ENCODE peak calls at places on chromosomes 6 and 20, in five cellular contexts. H is H1, P is K562, F is GM12878, O is HepG2. W is an unnamed sample.

GRCh38 chr6:129267028-129267427 is 384.1 kb downstream of the LAMA2 start:
- DNase-seq in H (no peak), P (no peak), F (no peak), O (no peak), W (no peak)

GRCh38 chr20:36197271-36197670 is 39.0 kb upstream of the AAR2 start:
- DNase-seq in H (no peak), P (no peak), F (no peak), O (no peak), W (no peak)

GRCh38 chr6:148497256-148497655 is 154.6 kb downstream of the SASH1 start:
- DNase-seq in H (no peak), P (no peak), F (no peak), O (no peak), W (no peak)

GRCh38 chr20:3612795-3613560 is 50.2 kb downstream of the GFRA4 start:
- DNase-seq in H (no peak), P (no peak), F (no peak), O (no peak), W (no peak)

GRCh38 chr6:129614464-129614863 is 95.5 kb downstream of the ARHGAP18 start:
- DNase-seq in H (no peak), P (no peak), F (no peak), O (no peak), W (no peak)

GRCh38 chr6:104887350-104887749 is 27.6 kb upstream of the HACE1 start:
- DNase-seq in H (no peak), P (peak), F (no peak), O (peak), W (no peak)

GRCh38 chr6:132414332-132414731 is 13.1 kb upstream of the MOXD1 start:
- DNase-seq in H (no peak), P (no peak), F (no peak), O (no peak), W (no peak)

GRCh38 chr6:113077794-113078193 is 730.7 kb downstream of the RFPL4B start:
- DNase-seq in H (no peak), P (no peak), F (no peak), O (no peak), W (no peak)

GRCh38 chr6:132530293-132530974 is 7.6 kb upstream of the TAAR9 start:
- DNase-seq in H (peak), P (peak), F (peak), O (peak), W (peak)

GRCh38 chr6:139135578-139136545 is 982 bp downstream of the HECA start:
- DNase-seq in H (peak), P (peak), F (no peak), O (no peak), W (peak)

GRCh38 chr6:35876902-35877301 is 44.0 kb downstream of the SRPK1 start:
- DNase-seq in H (no peak), P (no peak), F (no peak), O (no peak), W (no peak)

GRCh38 chr6:162777091-162777490 is 49.3 kb downstream of the PACRG start:
- DNase-seq in H (no peak), P (no peak), F (no peak), O (no peak), W (no peak)

GRCh38 chr20:21173496-21174025 is 47.7 kb downstream of the KIZ start:
- DNase-seq in H (no peak), P (peak), F (no peak), O (no peak), W (no peak)

GRCh38 chr20:40506567-40506966 is 182.5 kb downstream of the MAFB start:
- DNase-seq in H (no peak), P (peak), F (no peak), O (peak), W (no peak)

GRCh38 chr6:38239719-38240451 is 399.8 kb downstream of the BTBD9 start:
- DNase-seq in H (no peak), P (no peak), F (no peak), O (no peak), W (no peak)

GRCh38 chr6:150016324-150017185 is 8.8 kb downstream of the RAET1L start:
- DNase-seq in H (peak), P (peak), F (no peak), O (peak), W (peak)

GRCh38 chr20:63215101-63216040 is 560 bp downstream of the YTHDF1 start:
- DNase-seq in H (no peak), P (peak), F (no peak), O (peak), W (peak)

GRCh38 chr20:2757001-2757400 is 43.4 kb downstream of the CPXM1 start:
- DNase-seq in H (no peak), P (no peak), F (no peak), O (no peak), W (no peak)

GRCh38 chr6:37168163-37168758 is 1.7 kb upstream of the PIM1 start:
- DNase-seq in H (no peak), P (peak), F (no peak), O (no peak), W (no peak)

GRCh38 chr6:146282837-146283236 is 254.0 kb downstream of the GRM1 start:
- DNase-seq in H (no peak), P (no peak), F (no peak), O (no peak), W (no peak)

GRCh38 chr6:37850243-37850642 is 30.7 kb downstream of the ZFAND3 start:
- DNase-seq in H (no peak), P (no peak), F (no peak), O (no peak), W (no peak)

GRCh38 chr6:56643379-56644089 is 845 bp upstream of the DST start:
- DNase-seq in H (no peak), P (no peak), F (no peak), O (no peak), W (no peak)

DNA sequence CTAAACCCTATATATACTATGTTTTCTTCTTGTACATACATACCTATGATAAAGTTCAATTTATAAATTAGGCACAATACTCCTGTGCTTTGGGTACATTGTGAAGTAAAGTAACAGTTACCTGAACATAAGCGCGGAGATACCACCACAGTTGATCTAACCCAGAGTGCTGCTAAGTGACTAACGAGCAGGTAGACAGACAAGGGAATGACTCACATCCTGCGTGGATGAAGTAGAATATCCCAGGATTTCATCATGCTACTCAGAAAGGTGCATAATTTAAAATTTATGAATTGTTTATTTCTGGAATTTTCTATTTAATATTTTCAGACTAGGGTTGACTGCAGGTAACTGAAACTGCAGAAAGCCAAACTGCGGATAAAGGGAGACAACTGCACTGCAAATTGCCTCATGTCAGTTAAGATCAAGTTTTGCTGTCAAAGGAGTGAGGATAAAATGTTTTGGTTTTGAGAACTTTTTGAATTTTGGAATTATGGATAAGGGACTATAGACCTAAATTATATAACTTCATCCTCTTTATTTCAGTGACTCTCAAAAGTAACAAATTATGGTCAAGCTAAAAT is 14.4 kb downstream of the MKKS start:
- DNase-seq in H (no peak), P (no peak), F (no peak), O (no peak), W (no peak)
- TF ChIP-seq EP300 in H (no peak), P (peak), F (no peak), O (no peak), W (no peak)

DNA sequence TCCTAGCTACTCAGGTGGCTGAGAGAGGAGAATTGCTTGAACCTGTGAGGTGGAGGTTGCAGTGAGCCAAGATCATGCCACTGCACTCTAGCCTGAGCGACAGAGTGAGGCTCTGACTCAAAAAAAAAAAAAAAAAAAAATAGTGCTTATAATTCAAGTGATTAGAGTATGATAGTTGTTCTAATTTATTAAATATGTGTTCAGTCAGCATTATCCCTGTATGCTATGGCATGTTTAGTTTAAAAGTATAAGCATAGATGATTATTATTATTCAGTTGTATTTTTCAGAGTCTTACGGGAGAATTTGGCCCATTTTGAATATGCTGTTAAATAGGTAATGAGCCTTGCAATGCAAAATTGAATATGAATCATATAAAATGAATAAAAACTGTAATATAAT is 64.8 kb downstream of the UBR2 start:
- DNase-seq in H (no peak), P (no peak), F (no peak), O (no peak), W (no peak)
- H3K9ac ChIP-seq in H (no peak), P (no peak), F (no peak), O (no peak), W (no peak)

DNA sequence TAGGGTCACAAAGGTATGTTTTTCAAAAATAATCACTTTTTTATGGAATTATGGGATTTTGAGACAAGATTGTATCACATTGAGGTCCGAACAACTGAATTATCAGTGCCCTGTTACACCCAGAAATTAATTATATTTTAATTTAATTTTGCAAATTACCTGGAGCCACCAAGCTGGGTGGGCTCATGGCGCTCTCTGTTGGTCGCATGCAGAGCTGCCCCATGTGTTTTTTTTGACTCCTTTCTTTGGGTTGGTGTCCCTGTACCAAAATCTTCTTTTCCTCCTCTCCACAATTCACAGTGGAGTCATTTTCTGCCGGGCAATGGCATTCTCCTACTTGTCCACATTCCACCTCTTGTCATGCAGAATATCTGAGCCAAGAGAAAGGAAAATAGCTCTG is 38.9 kb upstream of the FRMD1 start:
- DNase-seq in H (peak), P (no peak), F (no peak), O (no peak), W (peak)
- TF ChIP-seq MAX in H (no peak), P (no peak), F (no peak), O (no peak), W (no peak)

DNA sequence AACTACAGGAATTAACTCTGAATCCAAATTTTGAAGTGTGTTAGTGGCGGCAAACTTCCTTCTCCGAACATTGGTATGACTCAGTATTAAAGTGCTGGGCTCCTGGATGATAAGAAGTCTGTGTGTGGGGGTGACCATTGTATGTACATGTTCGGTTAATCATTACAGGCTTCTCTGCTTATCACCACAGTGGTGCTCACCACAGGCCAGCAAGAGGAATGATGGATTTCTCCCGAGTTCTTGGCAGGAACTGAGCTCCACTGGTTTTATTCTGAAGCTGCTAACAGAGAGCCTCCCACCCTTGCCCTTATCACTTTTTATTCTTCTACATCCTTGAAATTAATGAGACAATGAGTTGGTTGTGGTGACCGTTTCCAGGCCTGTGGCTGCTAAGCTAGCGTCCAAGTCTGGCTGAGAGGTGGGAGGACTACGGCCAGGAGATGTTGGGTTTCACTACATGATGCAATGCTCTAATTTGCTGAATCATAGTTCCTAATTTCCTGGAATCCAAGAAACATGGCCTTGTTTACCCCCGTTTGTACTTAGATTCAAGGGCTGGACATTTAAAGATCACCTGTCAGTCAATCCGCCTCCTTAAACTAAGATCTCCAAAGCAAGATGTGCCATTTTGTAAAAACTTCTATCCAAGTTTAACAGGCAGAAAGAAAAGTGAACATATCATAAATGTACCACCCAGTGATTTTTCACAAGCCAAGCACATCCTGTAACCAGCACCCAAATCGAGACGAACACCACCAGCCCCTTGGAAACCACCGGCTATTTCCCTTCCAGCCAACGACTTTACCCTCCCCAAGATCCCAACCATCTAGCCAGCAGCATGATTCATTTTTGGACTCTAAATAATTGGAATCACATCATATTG is 172.6 kb downstream of the FOXA2 start:
- DNase-seq in H (no peak), P (peak), F (no peak), O (peak), W (no peak)
- TF ChIP-seq EP300 in H (no peak), P (peak), F (no peak), O (peak), W (no peak)